ENCODE peak calls at places on chromosomes 4 and X, in eight cellular contexts. K is upper lobe of left lung; H is colonic mucosa; O is CD8-positive, alpha-beta T cell; W is neural progenitor cell; N is body of pancreas; J is lower lobe of right lung; B is ovary. T is an unnamed sample. For H3K27me3, the result is how much of the 10 kb centered on the place peaks cover.

GRCh38 chrX:85107407-85107806 is 103.7 kb downstream of the APOOL start:
- DNase-seq in K (peak), H (no peak), O (no peak), W (no peak), N (no peak), J (no peak), B (no peak), T (no peak)

GRCh38 chrX:133674726-133675470 is 259.6 kb upstream of the GPC4 start:
- DNase-seq in K (no peak), H (no peak), O (no peak), W (no peak), N (peak), J (no peak), B (no peak), T (no peak)

GRCh38 chr4:145735330-145735638 is 55.3 kb downstream of the C4orf51 start:
- DNase-seq in K (no peak), H (no peak), O (no peak), W (no peak), N (no peak), J (no peak), B (no peak), T (peak)

GRCh38 chrX:87744391-87744790 is 226.8 kb downstream of the KLHL4 start:
- DNase-seq in K (no peak), H (no peak), O (no peak), W (no peak), N (no peak), J (no peak), B (no peak), T (no peak)

GRCh38 chrX:151896734-151897474 is 15.8 kb upstream of the MAGEA4 start:
- DNase-seq in K (no peak), H (no peak), O (no peak), W (no peak), N (no peak), J (no peak), B (no peak), T (no peak)

GRCh38 chrX:153474718-153475117 is 4.3 kb upstream of the HAUS7 start:
- DNase-seq in K (peak), H (peak), O (peak), W (peak), N (peak), J (peak), B (peak), T (no peak)

GRCh38 chrX:39152106-39152649 is 350.9 kb downstream of the MID1IP1 start:
- DNase-seq in K (peak), H (peak), O (no peak), W (peak), N (peak), J (peak), B (no peak), T (no peak)

GRCh38 chr4:119750771-119751170 is 122.2 kb upstream of the PDE5A start:
- DNase-seq in K (no peak), H (no peak), O (no peak), W (no peak), N (no peak), J (no peak), B (no peak), T (no peak)

GRCh38 chrX:131723646-131724045 is 179.8 kb downstream of the OR13H1 start:
- DNase-seq in K (no peak), H (no peak), O (no peak), W (no peak), N (no peak), J (no peak), B (no peak), T (no peak)

GRCh38 chr4:8836664-8837171 is 34.9 kb downstream of the HMX1 start:
- DNase-seq in K (peak), H (no peak), O (no peak), W (no peak), N (no peak), J (peak), B (peak), T (no peak)

GRCh38 chr4:89303177-89303576 is 4.4 kb downstream of the GPRIN3 start:
- DNase-seq in K (no peak), H (peak), O (no peak), W (no peak), N (peak), J (peak), B (no peak), T (no peak)

GRCh38 chr4:157806176-157806575 is 366.6 kb downstream of the GASK1B start:
- DNase-seq in K (no peak), H (no peak), O (no peak), W (no peak), N (peak), J (no peak), B (no peak), T (no peak)

GRCh38 chr4:107689912-107690587 is 30.0 kb downstream of the PAPSS1 start:
- DNase-seq in K (no peak), H (no peak), O (no peak), W (no peak), N (no peak), J (no peak), B (no peak), T (peak)

GRCh38 chr4:64538219-64538618 is 129.0 kb upstream of the TECRL start:
- DNase-seq in K (no peak), H (no peak), O (no peak), W (peak), N (no peak), J (no peak), B (no peak), T (no peak)

GRCh38 chrX:29541038-29541437 is 674.3 kb upstream of the MAGEB2 start:
- DNase-seq in K (no peak), H (no peak), O (no peak), W (no peak), N (no peak), J (no peak), B (no peak), T (no peak)

GRCh38 chrX:73401591-73402266 is 45.1 kb upstream of the CDX4 start:
- DNase-seq in K (no peak), H (no peak), O (no peak), W (peak), N (no peak), J (no peak), B (no peak), T (no peak)

GRCh38 chrX:23908219-23909003 is 605 bp downstream of the CXorf58 start:
- DNase-seq in K (no peak), H (no peak), O (no peak), W (no peak), N (peak), J (no peak), B (no peak), T (no peak)

GRCh38 chrX:43809463-43809862 is 72.8 kb downstream of the MAOB start:
- DNase-seq in K (no peak), H (no peak), O (no peak), W (no peak), N (no peak), J (no peak), B (no peak), T (no peak)

GRCh38 chr4:109184421-109184956 is 118.0 kb downstream of the COL25A1 start:
- DNase-seq in K (no peak), H (no peak), O (no peak), W (no peak), N (no peak), J (no peak), B (no peak), T (no peak)

GRCh38 chrX:153651540-153652079 is 4.6 kb downstream of the DUSP9 start:
- DNase-seq in K (no peak), H (no peak), O (no peak), W (no peak), N (no peak), J (no peak), B (no peak), T (no peak)

GRCh38 chr4:22430626-22431025 is 85.2 kb downstream of the ADGRA3 start:
- DNase-seq in K (no peak), H (no peak), O (no peak), W (no peak), N (no peak), J (no peak), B (no peak), T (no peak)

GRCh38 chrX:68503830-68504229 is 5.0 kb downstream of the YIPF6 start:
- DNase-seq in K (no peak), H (no peak), O (no peak), W (no peak), N (no peak), J (no peak), B (no peak), T (no peak)

GRCh38 chr4:168550071-168550766 is 53.4 kb downstream of the PALLD start:
- DNase-seq in K (no peak), H (no peak), O (no peak), W (no peak), N (no peak), J (no peak), B (no peak), T (no peak)

GRCh38 chr4:105605493-105605892 is 53.1 kb downstream of the ARHGEF38 start:
- DNase-seq in K (no peak), H (no peak), O (no peak), W (no peak), N (no peak), J (no peak), B (no peak), T (no peak)

GRCh38 chr4:105241456-105241855 is 94.8 kb downstream of the TET2 start:
- DNase-seq in K (no peak), H (no peak), O (no peak), W (no peak), N (peak), J (no peak), B (no peak), T (no peak)

GRCh38 chrX:40928076-40928475 is 157.2 kb upstream of the USP9X start:
- DNase-seq in K (no peak), H (no peak), O (no peak), W (no peak), N (no peak), J (no peak), B (no peak), T (no peak)
- TF ChIP-seq CTCF in K (no peak), H (no peak), O (no peak), W (no peak), N (no peak), J (no peak), B (no peak), T (no peak)

DNA sequence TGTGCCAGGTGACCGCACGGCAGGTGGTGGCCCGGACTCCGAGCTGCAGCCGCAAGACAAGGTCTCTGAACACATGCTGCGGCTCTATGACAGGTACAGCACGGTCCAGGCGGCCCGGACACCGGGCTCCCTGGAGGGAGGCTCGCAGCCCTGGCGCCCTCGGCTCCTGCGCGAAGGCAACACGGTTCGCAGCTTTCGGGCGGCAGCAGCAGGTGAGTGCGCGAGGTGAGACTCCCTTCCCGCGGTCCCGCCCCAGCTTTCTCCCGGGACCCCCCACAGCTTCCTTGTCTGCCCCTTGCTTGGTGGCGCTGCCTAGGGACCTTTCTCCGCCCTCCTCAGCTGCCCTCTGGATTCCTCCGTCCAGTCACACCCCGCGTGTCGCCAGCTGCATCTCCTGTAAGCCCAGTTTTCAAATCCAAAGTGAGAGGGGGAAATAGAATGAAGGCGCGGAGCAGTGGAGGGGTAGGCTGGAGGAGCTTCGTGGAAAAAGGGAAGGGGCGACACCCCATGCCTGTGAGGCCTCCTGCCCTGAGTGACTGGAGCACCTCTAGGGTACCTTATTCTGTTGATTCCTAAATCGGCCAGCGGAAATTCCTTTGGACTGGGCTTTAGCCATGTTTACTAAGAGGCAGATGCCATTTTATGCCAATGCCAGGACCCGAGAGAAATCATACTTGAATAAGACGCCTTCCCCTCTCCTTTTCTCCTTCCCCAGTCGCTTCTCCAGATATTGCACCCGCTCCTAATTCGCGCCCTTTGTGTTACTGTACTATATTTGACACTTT is 1.1 kb downstream of the BMP3 start:
- DNase-seq in K (no peak), H (peak), O (no peak), W (peak), N (no peak), J (peak), B (no peak), T (no peak)
- H3K4me3 ChIP-seq in K (peak), H (peak), O (peak), W (peak), N (no peak), J (peak), B (peak), T (no peak)

GRCh38 chr4:68245594-68245993 is at the start of gene TMPRSS11B:
- DNase-seq in K (no peak), H (no peak), O (no peak), W (no peak), N (no peak), J (no peak), B (no peak), T (no peak)

DNA sequence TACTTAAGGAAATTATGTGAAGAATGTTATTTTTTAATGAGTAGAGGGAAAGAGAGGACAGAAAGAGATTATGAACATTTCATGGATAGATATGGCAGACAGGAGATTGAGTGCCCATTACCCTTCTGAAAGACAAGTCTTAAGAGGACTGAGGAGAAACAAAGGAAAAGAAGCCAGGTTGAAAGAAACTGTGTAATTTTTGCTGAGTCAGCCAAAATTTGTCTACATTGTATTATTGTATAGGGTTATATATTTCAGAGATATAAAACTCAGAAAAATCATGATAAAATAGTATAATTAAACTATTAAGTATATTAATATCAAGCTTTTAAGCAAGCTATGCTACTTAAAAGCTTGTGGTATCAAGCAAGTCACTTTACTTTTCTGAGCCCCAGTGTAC is 4.9 kb downstream of the TMPRSS11B start:
- DNase-seq in K (no peak), H (no peak), O (no peak), W (no peak), N (no peak), J (no peak), B (no peak), T (no peak)
- H3K27me3 ChIP-seq in K (under half), H (under half), O (under half), W (under half), N (under half), J (under half), B (under half), T (under half)

GRCh38 chr4:110508827-110509446 is 33.0 kb downstream of the ENPEP start:
- DNase-seq in K (no peak), H (no peak), O (no peak), W (peak), N (no peak), J (no peak), B (no peak), T (no peak)
- TF ChIP-seq CTCF in K (no peak), H (peak), O (no peak), W (peak), N (no peak), J (no peak), B (no peak), T (peak)

GRCh38 chrX:27735914-27736313 is 71.9 kb upstream of the MAGEB10 start:
- DNase-seq in K (no peak), H (no peak), O (no peak), W (no peak), N (no peak), J (no peak), B (no peak), T (no peak)
- H3K4me3 ChIP-seq in K (no peak), H (no peak), O (no peak), W (no peak), N (no peak), J (no peak), B (no peak), T (no peak)

GRCh38 chr4:1111259-1111809 is 2.0 kb downstream of the RNF212 start:
- DNase-seq in K (peak), H (no peak), O (no peak), W (no peak), N (peak), J (no peak), B (no peak), T (no peak)

GRCh38 chr4:1109898-1110506 is 3.4 kb downstream of the RNF212 start:
- DNase-seq in K (no peak), H (no peak), O (no peak), W (no peak), N (no peak), J (no peak), B (no peak), T (no peak)

GRCh38 chr4:1113311-1114009 is at the start of gene RNF212:
- DNase-seq in K (peak), H (peak), O (peak), W (peak), N (peak), J (no peak), B (peak), T (no peak)

GRCh38 chr4:1112821-1113182 is 562 bp downstream of the RNF212 start:
- DNase-seq in K (peak), H (no peak), O (no peak), W (no peak), N (no peak), J (no peak), B (no peak), T (no peak)

GRCh38 chr4:1112174-1112820 is 1.1 kb downstream of the RNF212 start:
- DNase-seq in K (peak), H (no peak), O (no peak), W (no peak), N (peak), J (no peak), B (no peak), T (no peak)
- H3K27me3 ChIP-seq in K (under half), H (under half), O (under half), W (half or more), N (under half), J (under half), B (under half), T (under half)

GRCh38 chr4:142660728-142661127 is 185.4 kb downstream of the INPP4B start:
- DNase-seq in K (no peak), H (no peak), O (no peak), W (no peak), N (no peak), J (no peak), B (no peak), T (no peak)
- TF ChIP-seq CTCF in K (no peak), H (no peak), O (no peak), W (peak), N (no peak), J (no peak), B (no peak), T (peak)

GRCh38 chrX:118536687-118537461 is 41.3 kb downstream of the DOCK11 start:
- DNase-seq in K (no peak), H (no peak), O (peak), W (peak), N (no peak), J (no peak), B (no peak), T (no peak)
- H3K4me3 ChIP-seq in K (no peak), H (no peak), O (peak), W (no peak), N (no peak), J (no peak), B (no peak), T (peak)

DNA sequence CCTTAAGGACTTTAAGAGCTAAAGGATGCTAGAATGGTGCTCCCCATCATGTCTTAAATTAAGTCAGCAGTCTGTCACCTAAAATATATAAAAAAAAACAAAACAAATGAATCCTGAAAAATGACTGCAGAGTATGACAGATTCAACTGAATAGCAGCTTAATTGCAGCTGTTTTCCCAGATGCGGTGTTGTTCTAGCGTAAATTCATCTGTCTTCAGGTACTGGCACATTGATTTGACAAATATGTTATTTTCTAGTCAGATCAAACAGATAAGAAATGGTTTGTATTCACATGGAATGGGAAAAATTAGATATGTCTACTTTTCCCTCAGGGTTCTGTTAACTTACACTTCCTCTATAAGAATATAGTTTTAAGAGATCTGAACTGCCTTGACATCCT is 211.7 kb downstream of the NAF1 start:
- DNase-seq in K (no peak), H (no peak), O (no peak), W (no peak), N (no peak), J (no peak), B (no peak), T (no peak)
- H3K27me3 ChIP-seq in K (under half), H (under half), O (under half), W (under half), N (under half), J (under half), B (under half), T (under half)